ENCODE peak calls at places on chromosomes 1 and 21, in four cellular contexts. L is neuronal stem cell, E is H1, G is trophoblast cell. A is an unnamed sample.

GRCh38 chr1:229819091-229819490 is 193.0 kb downstream of the URB2 start:
- DNase-seq in G (no peak), L (no peak), E (no peak), A (no peak)

GRCh38 chr1:53292690-53293089 is 35.2 kb downstream of the LRP8 start:
- DNase-seq in L (no peak), G (no peak), E (no peak), A (no peak)

GRCh38 chr1:228378453-228379164 is 28.0 kb downstream of the TRIM11 start:
- DNase-seq in L (peak; percentile 67), E (peak; percentile 70), G (peak; percentile 27), A (peak; percentile 85)

GRCh38 chr1:61139324-61140055 is 57.1 kb downstream of the NFIA start:
- DNase-seq in G (peak; percentile 83), E (no peak), L (no peak), A (peak; percentile 61)

GRCh38 chr1:205438213-205439158 is 16.6 kb upstream of the LEMD1 start:
- DNase-seq in L (no peak), E (no peak), G (no peak), A (peak; percentile 65)

GRCh38 chr1:214451591-214451990 is 99.8 kb downstream of the PTPN14 start:
- DNase-seq in E (no peak), L (no peak), G (no peak), A (no peak)

GRCh38 chr1:219465247-219466093 is 147.4 kb downstream of the ZC3H11B start:
- DNase-seq in E (no peak), L (no peak), G (no peak), A (peak; percentile 1)

GRCh38 chr1:53129891-53130597 is 12.4 kb downstream of the SLC1A7 start:
- DNase-seq in G (no peak), L (no peak), E (no peak), A (no peak)

GRCh38 chr1:221078260-221078965 is 199.2 kb downstream of the HLX start:
- DNase-seq in E (no peak), L (no peak), G (no peak), A (peak; percentile 37)

GRCh38 chr1:204991342-204991844 is 51.6 kb upstream of the CNTN2 start:
- DNase-seq in G (no peak), L (peak; percentile 50), E (peak; percentile 84), A (no peak)

GRCh38 chr1:85091647-85092295 is 43.5 kb upstream of the MCOLN3 start:
- DNase-seq in E (no peak), G (peak; percentile 31), L (no peak), A (no peak)

GRCh38 chr1:24364975-24365678 is 46.0 kb downstream of the GRHL3 start:
- DNase-seq in G (no peak), L (no peak), E (no peak), A (peak; percentile 82)

GRCh38 chr1:205925730-205926129 is 17.5 kb downstream of the SLC26A9 start:
- DNase-seq in L (no peak), G (peak; percentile 7), E (no peak), A (peak; percentile 85)

GRCh38 chr1:17922833-17923232 is 167.7 kb downstream of the ACTL8 start:
- DNase-seq in E (peak; percentile 15), G (no peak), L (peak; percentile 57), A (no peak)

GRCh38 chr1:116506132-116507004 is 64.5 kb downstream of the CD58 start:
- DNase-seq in G (no peak), E (no peak), L (no peak), A (no peak)

GRCh38 chr1:196207624-196208204 is 400.5 kb downstream of the KCNT2 start:
- DNase-seq in L (no peak), G (no peak), E (no peak), A (no peak)

GRCh38 chr1:116224111-116224510 is 112.9 kb downstream of the MAB21L3 start:
- DNase-seq in L (no peak), G (no peak), E (no peak), A (no peak)

GRCh38 chr1:88311907-88312306 is 372.2 kb upstream of the PKN2 start:
- DNase-seq in G (no peak), L (no peak), E (no peak), A (no peak)

GRCh38 chr1:114956570-114956969 is 73.1 kb upstream of the TSHB start:
- DNase-seq in E (peak; percentile 9), L (peak; percentile 17), G (no peak), A (peak; percentile 11)

GRCh38 chr1:19814681-19815503 is at the start of gene RNF186:
- DNase-seq in L (no peak), E (no peak), G (peak; percentile 7), A (no peak)

GRCh38 chr1:155127105-155127671 is 488 bp upstream of the EFNA1 start:
- DNase-seq in L (no peak), E (no peak), G (peak; percentile 74), A (peak; percentile 76)

GRCh38 chr1:30419246-30419720 is 304.1 kb downstream of the MATN1 start:
- DNase-seq in G (no peak), L (no peak), E (no peak), A (no peak)

GRCh38 chr1:233843523-233844204 is 60.8 kb upstream of the SLC35F3 start:
- DNase-seq in L (no peak), E (no peak), G (peak; percentile 24), A (no peak)

GRCh38 chr1:12080156-12080555 is 17.1 kb downstream of the TNFRSF8 start:
- DNase-seq in E (no peak), L (no peak), G (no peak), A (no peak)

GRCh38 chr21:36330904-36331303 is 10.9 kb downstream of the MORC3 start:
- DNase-seq in E (no peak), L (no peak), G (peak; percentile 48), A (peak; percentile 60)

GRCh38 chr1:65166572-65167305 is 18.7 kb downstream of the AK4 start:
- DNase-seq in G (no peak), L (no peak), E (no peak), A (no peak)

GRCh38 chr1:28246427-28246832 is 10.5 kb downstream of the ATP5IF1 start:
- DNase-seq in E (no peak), L (no peak), G (peak; percentile 85), A (no peak)

GRCh38 chr1:28249879-28250295 is 9.4 kb upstream of the SESN2 start:
- DNase-seq in L (no peak), G (no peak), E (no peak), A (no peak)

GRCh38 chr1:28247603-28248272 is 11.6 kb upstream of the SESN2 start:
- DNase-seq in E (no peak), L (no peak), G (no peak), A (no peak)

GRCh38 chr1:28248273-28249012 is 10.9 kb upstream of the SESN2 start:
- DNase-seq in G (peak; percentile 63), E (no peak), L (peak; percentile 79), A (peak; percentile 79)

DNA sequence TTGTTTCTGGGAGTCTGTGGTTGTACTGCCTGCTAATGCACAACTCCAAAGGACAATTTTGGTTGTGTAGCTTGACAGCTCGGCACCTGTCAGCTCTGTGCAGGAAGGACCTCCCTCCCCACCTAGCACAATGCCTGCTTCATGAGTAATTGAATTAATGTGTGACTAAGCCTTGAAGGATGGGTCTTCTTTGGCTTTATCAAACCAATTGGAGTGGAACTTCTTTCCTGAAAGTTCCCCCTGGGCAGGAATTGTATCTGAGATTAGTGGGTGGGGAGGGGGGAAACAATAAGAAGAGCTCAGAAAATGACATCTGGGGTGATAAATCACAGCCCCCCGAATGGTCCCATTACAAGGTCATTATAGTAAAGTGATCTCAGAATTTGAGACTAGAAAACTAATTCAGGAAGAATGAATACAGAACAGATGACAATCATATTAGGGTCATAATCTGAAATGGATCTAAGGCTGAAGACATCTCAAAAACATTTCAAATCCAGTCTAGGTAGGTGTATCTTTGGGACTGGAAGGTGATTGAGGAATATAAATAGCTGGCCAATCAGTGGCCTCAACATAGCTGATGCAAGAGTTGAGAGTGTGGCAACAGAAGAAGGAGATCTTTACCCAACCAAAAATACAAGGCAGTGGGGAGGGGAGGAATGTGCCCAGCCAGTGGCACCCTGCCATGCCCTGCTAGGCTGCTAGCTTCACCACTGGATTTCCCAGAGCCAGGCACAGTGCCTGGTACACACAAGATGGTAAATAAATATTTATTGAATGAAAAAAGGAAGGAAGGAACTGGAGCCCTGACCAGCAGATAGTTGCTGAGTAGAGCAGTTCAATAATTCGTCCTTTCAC is 10.1 kb upstream of the SESN2 start:
- DNase-seq in E (no peak), L (peak; percentile 27), G (peak; percentile 30), A (peak; percentile 54)
- H3K4me3 ChIP-seq in E (peak overlapping the region; percentile 31), L (no peak overlapping the region), G (no peak overlapping the region), A (no peak overlapping the region)

DNA sequence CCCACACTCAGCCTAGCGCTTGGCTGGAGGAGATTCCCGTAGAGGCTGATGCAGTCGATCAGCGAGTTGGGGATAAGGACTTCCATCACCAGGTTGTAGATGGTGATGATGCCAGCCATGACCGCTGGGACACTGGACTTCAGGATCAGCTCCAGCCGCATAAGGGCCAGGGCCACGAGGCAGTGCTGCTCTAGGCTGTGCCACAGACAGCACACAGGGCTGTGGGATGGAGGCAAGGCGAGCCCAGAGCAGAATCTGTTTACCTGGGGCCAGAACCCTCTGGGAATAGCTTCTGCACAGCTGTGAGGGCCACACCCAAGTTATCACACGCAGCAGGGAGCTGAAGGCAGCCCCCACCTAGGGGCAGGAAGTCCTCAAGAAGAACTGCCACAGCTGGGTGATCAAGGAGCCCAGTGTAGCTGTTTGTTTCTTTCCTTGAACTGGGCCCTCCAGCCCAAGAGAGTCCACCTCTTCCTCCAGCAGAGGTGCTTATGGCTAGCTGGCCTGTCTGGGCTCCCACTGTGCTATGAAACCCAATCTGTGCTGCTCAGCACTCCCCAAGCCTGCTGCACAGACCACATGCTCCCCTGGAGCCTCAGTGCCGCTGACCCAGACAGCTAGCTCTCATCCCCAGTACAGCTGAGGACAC is 6.2 kb downstream of the SLC2A1 start:
- DNase-seq in G (peak; percentile 0), E (no peak), L (no peak), A (no peak)
- H4K91ac ChIP-seq in G (peak overlapping the region; percentile 38), E (no peak overlapping the region), L (no peak overlapping the region), A (peak overlapping the region; percentile 44)

GRCh38 chr1:199472025-199472424 is 555.5 kb upstream of the NR5A2 start:
- DNase-seq in E (no peak), G (no peak), L (no peak), A (no peak)
- H2BK12ac ChIP-seq in E (no peak overlapping the region), G (no peak overlapping the region), L (no peak overlapping the region), A (no peak overlapping the region)

GRCh38 chr1:167330601-167331293 is 110.1 kb downstream of the POU2F1 start:
- DNase-seq in L (no peak), G (no peak), E (no peak), A (no peak)

GRCh38 chr1:167332503-167332902 is 111.8 kb downstream of the POU2F1 start:
- DNase-seq in E (no peak), G (no peak), L (no peak), A (no peak)

GRCh38 chr1:167331650-167332049 is 111.0 kb downstream of the POU2F1 start:
- DNase-seq in E (no peak), G (no peak), L (no peak), A (no peak)

GRCh38 chr1:167328306-167328705 is 107.6 kb downstream of the POU2F1 start:
- DNase-seq in L (no peak), G (no peak), E (no peak), A (no peak)

GRCh38 chr1:167328762-167329483 is 108.2 kb downstream of the POU2F1 start:
- DNase-seq in G (no peak), E (no peak), L (no peak), A (no peak)
- H3K4me3 ChIP-seq in G (no peak overlapping the region), E (peak overlapping the region; percentile 46), L (no peak overlapping the region), A (no peak overlapping the region)

GRCh38 chr21:33949516-33950424 is 34.2 kb upstream of the ATP5PO start:
- DNase-seq in E (no peak), G (no peak), L (no peak), A (no peak)
- H4K91ac ChIP-seq in E (peak overlapping the region; percentile 75), G (peak overlapping the region; percentile 90), L (peak overlapping the region; percentile 56), A (peak overlapping the region; percentile 70)

A was measured in mesenchymal stem cell.